ENCODE peak calls at places on chromosomes 5 and 9, in ten cellular contexts. C is hepatocyte, Q is Karpas-422, S is SK-N-SH, O is GM23248, G is OCI-LY7, T is MM.1S, B is PC-3, Y is HCT116, Z is PC-9. I is an unnamed sample.
A peak's percentile ranks its signal among the peaks of the same experiment; 100 is the strongest.

GRCh38 chr9:121559183-121559582 is 59.5 kb upstream of the GGTA1 start:
- DNase-seq in C (no peak), Q (no peak), S (no peak), O (peak; percentile 41), G (no peak), T (no peak), B (peak; percentile 30), Y (no peak), Z (peak; percentile 32), I (no peak)

GRCh38 chr5:123514615-123515355 is 2.8 kb downstream of the CSNK1G3 start:
- DNase-seq in C (no peak), Q (no peak), S (no peak), O (peak; percentile 34), G (no peak), T (no peak), B (peak; percentile 13), Y (no peak), Z (no peak), I (no peak)

GRCh38 chr5:34690898-34691297 is 34.8 kb downstream of the RAI14 start:
- DNase-seq in C (no peak), Q (no peak), S (no peak), O (no peak), G (no peak), T (no peak), B (no peak), Y (no peak), Z (no peak), I (no peak)

GRCh38 chr9:112074250-112075008 is 100.7 kb downstream of the SUSD1 start:
- DNase-seq in C (peak; percentile 83), Q (peak; percentile 83), S (peak; percentile 53), O (peak; percentile 90), G (peak; percentile 58), T (peak; percentile 62), B (peak; percentile 86), Y (peak; percentile 54), Z (peak; percentile 62), I (peak; percentile 85)

GRCh38 chr5:174667526-174667925 is 56.9 kb upstream of the MSX2 start:
- DNase-seq in C (no peak), Q (no peak), S (no peak), O (no peak), G (no peak), T (no peak), B (peak; percentile 8), Y (no peak), Z (no peak), I (no peak)

GRCh38 chr5:105817416-105817815 is 1853.3 kb downstream of the EFNA5 start:
- DNase-seq in C (no peak), Q (no peak), S (no peak), O (no peak), G (no peak), T (no peak), B (no peak), Y (no peak), Z (no peak), I (no peak)

GRCh38 chr5:50751064-50751657 is 84.7 kb downstream of the PARP8 start:
- DNase-seq in C (peak; percentile 73), Q (peak; percentile 86), S (peak; percentile 48), O (peak; percentile 65), G (peak; percentile 83), T (peak; percentile 73), B (peak; percentile 39), Y (peak; percentile 32), Z (no peak), I (peak; percentile 79)

GRCh38 chr5:5141625-5142527 is 1.7 kb downstream of the ADAMTS16 start:
- DNase-seq in C (peak; percentile 86), Q (peak; percentile 87), S (peak; percentile 53), O (peak; percentile 76), G (peak; percentile 68), T (peak; percentile 61), B (peak; percentile 75), Y (peak; percentile 45), Z (peak; percentile 60), I (peak; percentile 87)

GRCh38 chr9:127949827-127950512 is 12.3 kb upstream of the DPM2 start:
- DNase-seq in C (no peak), Q (no peak), S (no peak), O (no peak), G (no peak), T (no peak), B (no peak), Y (no peak), Z (no peak), I (no peak)

GRCh38 chr5:1746371-1747078 is 53.1 kb downstream of the MRPL36 start:
- DNase-seq in C (no peak), Q (no peak), S (no peak), O (no peak), G (no peak), T (no peak), B (no peak), Y (no peak), Z (no peak), I (no peak)

GRCh38 chr5:148828461-148829247 is 2.2 kb downstream of the ADRB2 start:
- DNase-seq in C (no peak), Q (peak; percentile 76), S (no peak), O (peak; percentile 11), G (peak; percentile 79), T (peak; percentile 82), B (peak; percentile 86), Y (no peak), Z (peak; percentile 68), I (no peak)

GRCh38 chr5:96279796-96280542 is 153.1 kb downstream of the PCSK1 start:
- DNase-seq in C (no peak), Q (no peak), S (no peak), O (peak; percentile 81), G (no peak), T (no peak), B (peak; percentile 83), Y (no peak), Z (no peak), I (no peak)

GRCh38 chr5:100706796-100707195 is 171.6 kb downstream of the FAM174A start:
- DNase-seq in C (peak; percentile 9), Q (peak; percentile 50), S (no peak), O (peak; percentile 68), G (peak; percentile 23), T (peak; percentile 12), B (peak; percentile 57), Y (no peak), Z (peak; percentile 48), I (peak; percentile 47)

GRCh38 chr5:139658928-139659667 is 10.9 kb downstream of the CXXC5 start:
- DNase-seq in C (peak; percentile 76), Q (no peak), S (no peak), O (peak; percentile 91), G (no peak), T (no peak), B (peak; percentile 33), Y (no peak), Z (no peak), I (peak; percentile 57)

GRCh38 chr5:14937277-14937676 is 65.7 kb upstream of the ANKH start:
- DNase-seq in C (no peak), Q (no peak), S (no peak), O (no peak), G (no peak), T (no peak), B (no peak), Y (no peak), Z (no peak), I (no peak)

GRCh38 chr5:136311999-136312398 is 53.3 kb downstream of the TRPC7 start:
- DNase-seq in C (no peak), Q (peak; percentile 51), S (no peak), O (no peak), G (no peak), T (no peak), B (no peak), Y (no peak), Z (no peak), I (peak; percentile 32)

DNA sequence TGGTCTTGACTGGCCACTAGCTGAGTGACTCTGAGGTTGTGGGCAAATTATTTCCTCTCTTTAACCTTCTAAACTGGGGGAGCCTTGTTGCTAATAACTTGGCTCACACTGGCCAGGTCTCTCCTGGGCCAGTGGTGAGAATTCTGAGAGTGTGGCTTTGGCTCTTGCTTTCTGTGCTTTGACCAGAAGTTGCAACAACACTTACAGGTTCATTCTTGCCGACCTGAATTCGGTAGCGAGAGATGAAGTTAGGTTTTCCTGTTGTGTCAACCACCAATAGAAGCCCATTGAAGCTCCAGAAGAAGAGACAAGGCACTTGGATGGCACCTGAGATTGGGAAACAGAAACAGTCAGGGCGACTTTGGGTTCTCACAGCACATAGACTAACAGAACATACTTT is 19.8 kb downstream of the FAXDC2 start:
- DNase-seq in C (no peak), Q (no peak), S (no peak), O (no peak), G (no peak), T (no peak), B (no peak), Y (no peak), Z (no peak), I (no peak)
- H3K27ac ChIP-seq in C (no peak overlapping the region), Q (no peak overlapping the region), S (no peak overlapping the region), O (no peak overlapping the region), G (no peak overlapping the region), T (no peak overlapping the region), B (peak overlapping the region; percentile 87), Y (peak overlapping the region; percentile 56), Z (peak overlapping the region; percentile 74), I (no peak overlapping the region)

GRCh38 chr9:98738741-98739140 is 30.0 kb upstream of the GABBR2 start:
- DNase-seq in C (no peak), Q (no peak), S (no peak), O (no peak), G (no peak), T (no peak), B (no peak), Y (no peak), Z (no peak), I (no peak)
- H3K9me2 ChIP-seq in C (no peaks in the 10 kb centered on the region), Q (no peaks in the 10 kb centered on the region), S (no peaks in the 10 kb centered on the region), O (no peaks in the 10 kb centered on the region), G (no peaks in the 10 kb centered on the region), T (no peaks in the 10 kb centered on the region), B (no peaks in the 10 kb centered on the region), Y (no peaks in the 10 kb centered on the region), Z (no peaks in the 10 kb centered on the region), I (peaks cover 3% of the 10 kb centered on the region)

DNA sequence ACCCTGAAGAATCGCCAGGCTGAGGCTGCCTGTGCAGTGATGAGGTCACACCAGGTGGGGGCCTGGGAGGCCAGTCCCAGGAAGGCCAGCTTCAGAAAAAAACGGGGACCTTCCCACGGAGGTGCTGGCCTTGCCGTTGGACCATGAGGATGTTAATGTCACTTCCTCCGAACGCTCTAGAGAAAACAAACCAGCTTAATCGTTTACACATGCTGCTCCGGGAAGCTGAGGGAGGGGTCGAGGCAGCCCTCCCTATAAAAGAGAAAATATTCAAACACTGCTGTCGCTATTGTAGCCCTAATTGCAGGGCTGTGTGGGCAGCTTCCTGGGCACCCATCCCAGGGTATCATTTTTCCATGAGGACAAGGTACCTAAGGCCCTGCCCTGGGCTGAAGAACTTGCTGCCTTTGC is 27.0 kb downstream of the PTGES start:
- DNase-seq in C (peak; percentile 46), Q (no peak), S (peak; percentile 67), O (peak; percentile 76), G (no peak), T (no peak), B (no peak), Y (no peak), Z (no peak), I (no peak)
- H3K27ac ChIP-seq in C (peak overlapping the region; percentile 83), Q (no peak overlapping the region), S (no peak overlapping the region), O (peak overlapping the region; percentile 82), G (no peak overlapping the region), T (no peak overlapping the region), B (no peak overlapping the region), Y (no peak overlapping the region), Z (no peak overlapping the region), I (no peak overlapping the region)

GRCh38 chr9:77392328-77392727 is 215.0 kb downstream of the VPS13A start:
- DNase-seq in C (peak; percentile 37), Q (no peak), S (no peak), O (no peak), G (no peak), T (no peak), B (no peak), Y (no peak), Z (no peak), I (no peak)

GRCh38 chr9:77386187-77386586 is 208.9 kb downstream of the VPS13A start:
- DNase-seq in C (no peak), Q (no peak), S (no peak), O (peak; percentile 62), G (no peak), T (no peak), B (no peak), Y (no peak), Z (no peak), I (no peak)

GRCh38 chr9:77391834-77392233 is 214.5 kb downstream of the VPS13A start:
- DNase-seq in C (no peak), Q (no peak), S (no peak), O (no peak), G (no peak), T (no peak), B (no peak), Y (no peak), Z (no peak), I (no peak)
- H3K9me2 ChIP-seq in C (no peaks in the 10 kb centered on the region), Q (no peaks in the 10 kb centered on the region), S (no peaks in the 10 kb centered on the region), O (no peaks in the 10 kb centered on the region), G (no peaks in the 10 kb centered on the region), T (no peaks in the 10 kb centered on the region), B (no peaks in the 10 kb centered on the region), Y (no peaks in the 10 kb centered on the region), Z (peaks cover 8% of the 10 kb centered on the region), I (no peaks in the 10 kb centered on the region)

I was measured in GM23338.